ENCODE peak calls at places on chromosomes 6 and 20, in four cellular contexts. O, I, Q and X are unnamed samples.

GRCh38 chr20:14522595-14522994 is 185.2 kb upstream of the FLRT3 start:
- DNase-seq in I (no peak), Q (no peak), O (no peak), X (no peak)

GRCh38 chr6:112501705-112502104 is 154.6 kb downstream of the RFPL4B start:
- DNase-seq in I (no peak), O (peak), Q (peak), X (peak)

GRCh38 chr20:10376271-10377075 is 57.5 kb downstream of the MKKS start:
- DNase-seq in O (no peak), I (no peak), Q (no peak), X (no peak)

GRCh38 chr6:152696543-152696942 is 1.2 kb upstream of the MYCT1 start:
- DNase-seq in I (no peak), O (no peak), Q (no peak), X (no peak)

GRCh38 chr6:150177260-150178246 is 34.7 kb downstream of the PPP1R14C start:
- DNase-seq in Q (no peak), O (no peak), I (no peak), X (peak)

GRCh38 chr20:997486-997885 is 4.6 kb downstream of the RSPO4 start:
- DNase-seq in I (no peak), O (no peak), Q (no peak), X (no peak)

GRCh38 chr6:15481892-15482291 is 180.9 kb downstream of the DTNBP1 start:
- DNase-seq in O (no peak), Q (no peak), I (peak), X (no peak)

GRCh38 chr20:50146732-50147662 is 6.5 kb downstream of the PEDS1 start:
- DNase-seq in O (no peak), I (peak), Q (no peak), X (no peak)

GRCh38 chr20:5716953-5717352 is 33.2 kb upstream of the SHLD1 start:
- DNase-seq in Q (no peak), O (no peak), I (no peak), X (no peak)

GRCh38 chr6:85580878-85581267 is 12.8 kb downstream of the SNX14 start:
- DNase-seq in I (peak), O (no peak), Q (no peak), X (no peak)

GRCh38 chr20:621115-621756 is 11.1 kb upstream of the TCF15 start:
- DNase-seq in I (no peak), Q (no peak), O (no peak), X (no peak)

GRCh38 chr6:154478691-154479090 is 31.8 kb downstream of the CNKSR3 start:
- DNase-seq in I (no peak), Q (no peak), O (no peak), X (no peak)

GRCh38 chr20:41782730-41783406 is 164.7 kb upstream of the CHD6 start:
- DNase-seq in O (no peak), Q (no peak), I (no peak), X (no peak)

GRCh38 chr6:146526192-146526591 is 17.4 kb upstream of the RAB32 start:
- DNase-seq in Q (no peak), I (no peak), O (no peak), X (no peak)

GRCh38 chr6:39964094-39964493 is 29.8 kb upstream of the MOCS1 start:
- DNase-seq in I (no peak), O (no peak), Q (no peak), X (no peak)

GRCh38 chr20:44967207-44967807 is 995 bp downstream of the STK4 start:
- DNase-seq in I (no peak), O (no peak), Q (no peak), X (no peak)

GRCh38 chr6:100301731-100302130 is 163.0 kb downstream of the SIM1 start:
- DNase-seq in I (no peak), O (no peak), Q (no peak), X (no peak)

GRCh38 chr6:498795-499231 is 107.3 kb downstream of the IRF4 start:
- DNase-seq in Q (no peak), I (no peak), O (no peak), X (no peak)

GRCh38 chr20:23540624-23541023 is 27.7 kb downstream of the CST9L start:
- DNase-seq in Q (no peak), I (no peak), O (no peak), X (no peak)

GRCh38 chr6:158564243-158565121 is 4.6 kb downstream of the TMEM181 start:
- DNase-seq in I (no peak), O (no peak), Q (no peak), X (no peak)

GRCh38 chr6:150656156-150656555 is 56.5 kb downstream of the PLEKHG1 start:
- DNase-seq in I (no peak), O (no peak), Q (no peak), X (no peak)

GRCh38 chr20:24702501-24703283 is 233.3 kb downstream of the SYNDIG1 start:
- DNase-seq in Q (no peak), I (no peak), O (no peak), X (no peak)

GRCh38 chr6:72689107-72689954 is 67.5 kb downstream of the KCNQ5 start:
- DNase-seq in I (no peak), Q (no peak), O (no peak), X (no peak)

GRCh38 chr6:93523365-93523764 is 104.0 kb upstream of the EPHA7 start:
- DNase-seq in Q (no peak), O (no peak), I (no peak), X (no peak)

GRCh38 chr20:38198238-38198861 is 33.3 kb upstream of the TGM2 start:
- DNase-seq in I (no peak), O (no peak), Q (no peak), X (no peak)

GRCh38 chr6:160000280-160000704 is 31.4 kb downstream of the IGF2R start:
- DNase-seq in O (no peak), Q (no peak), I (no peak), X (no peak)

GRCh38 chr6:46989384-46989783 is 52.7 kb downstream of the ADGRF1 start:
- DNase-seq in I (no peak), Q (no peak), O (no peak), X (no peak)

GRCh38 chr20:824490-824889 is 9.0 kb upstream of the FAM110A start:
- DNase-seq in I (no peak), O (no peak), Q (no peak), X (no peak)

GRCh38 chr20:53996584-53997486 is 73.6 kb downstream of the BCAS1 start:
- DNase-seq in O (no peak), I (no peak), Q (no peak), X (no peak)

GRCh38 chr6:4957521-4958231 is 46.2 kb downstream of the RPP40 start:
- DNase-seq in Q (no peak), I (no peak), O (no peak), X (no peak)

GRCh38 chr20:54231006-54231405 is 23.1 kb downstream of the PFDN4 start:
- DNase-seq in Q (no peak), I (no peak), O (no peak), X (no peak)

GRCh38 chr6:164749126-164749758 is 560.2 kb downstream of the C6orf118 start:
- DNase-seq in Q (peak), I (no peak), O (no peak), X (no peak)

GRCh38 chr6:3825851-3826581 is 23.2 kb upstream of the FAM50B start:
- DNase-seq in I (peak), Q (peak), O (no peak), X (no peak)

GRCh38 chr20:50181344-50181743 is 9.3 kb upstream of the CEBPB start:
- DNase-seq in O (no peak), I (no peak), Q (no peak), X (no peak)

GRCh38 chr6:158257781-158258180 is 54.5 kb upstream of the TULP4 start:
- DNase-seq in I (no peak), Q (no peak), O (no peak), X (no peak)